ENCODE peak calls at places on chromosomes 4 and X, in four cellular contexts. C is upper lobe of left lung, G is lower leg skin, Q is spleen. O is an unnamed sample.
A peak's percentile ranks its signal among the peaks of the same experiment; 100 is the strongest.

GRCh38 chr4:74331944-74332343 is 23.7 kb downstream of the EPGN start:
- DNase-seq in C (no peak), G (no peak), Q (no peak), O (no peak)

GRCh38 chr4:51906167-51906647 is 63.3 kb downstream of the DCUN1D4 start:
- DNase-seq in C (no peak), G (no peak), Q (no peak), O (no peak)

GRCh38 chr4:33592701-33593100 is 2651.6 kb downstream of the ARAP2 start:
- DNase-seq in C (no peak), G (no peak), Q (no peak), O (no peak)

GRCh38 chrX:11100281-11101035 is 10.7 kb upstream of the HCCS start:
- DNase-seq in C (no peak), G (no peak), Q (no peak), O (peak; percentile 0)

GRCh38 chr4:39657465-39657864 is 18.8 kb upstream of the SMIM14 start:
- DNase-seq in C (no peak), G (no peak), Q (no peak), O (no peak)

GRCh38 chr4:1682860-1683259 is 1.3 kb downstream of the FAM53A start:
- DNase-seq in C (no peak), G (no peak), Q (peak; percentile 61), O (no peak)

GRCh38 chr4:87933337-87933736 is 42.2 kb upstream of the SPP1 start:
- DNase-seq in C (no peak), G (no peak), Q (no peak), O (no peak)

GRCh38 chr4:127141857-127142256 is 490.9 kb upstream of the INTU start:
- DNase-seq in C (no peak), G (no peak), Q (no peak), O (no peak)

GRCh38 chr4:149553959-149554520 is 261.6 kb downstream of the IQCM start:
- DNase-seq in C (no peak), G (no peak), Q (no peak), O (no peak)

GRCh38 chr4:12319765-12320164 is 891.1 kb upstream of the HS3ST1 start:
- DNase-seq in C (no peak), G (no peak), Q (no peak), O (no peak)

GRCh38 chr4:40241936-40242590 is 45.2 kb downstream of the RHOH start:
- DNase-seq in C (no peak), G (no peak), Q (no peak), O (no peak)

GRCh38 chrX:45479835-45480422 is 279.3 kb upstream of the DIPK2B start:
- DNase-seq in C (no peak), G (no peak), Q (no peak), O (no peak)

GRCh38 chr4:20341121-20341758 is 89.5 kb downstream of the SLIT2 start:
- DNase-seq in C (no peak), G (no peak), Q (no peak), O (no peak)

GRCh38 chr4:134276476-134276875 is 74.9 kb upstream of the PABPC4L start:
- DNase-seq in C (no peak), G (no peak), Q (no peak), O (no peak)

GRCh38 chrX:101257448-101258259 is 33.5 kb downstream of the TAF7L start:
- DNase-seq in C (no peak), G (no peak), Q (no peak), O (no peak)

GRCh38 chr4:168882650-168883233 is 127.3 kb downstream of the CBR4 start:
- DNase-seq in C (no peak), G (no peak), Q (no peak), O (no peak)

GRCh38 chr4:158826882-158827281 is 58.1 kb downstream of the FNIP2 start:
- DNase-seq in C (no peak), G (no peak), Q (no peak), O (no peak)

GRCh38 chr4:103400405-103400804 is 202.3 kb upstream of the CENPE start:
- DNase-seq in C (no peak), G (no peak), Q (no peak), O (peak; percentile 2)

GRCh38 chr4:160247091-160247656 is 1144.3 kb downstream of the RAPGEF2 start:
- DNase-seq in C (peak; percentile 15), G (no peak), Q (peak; percentile 59), O (no peak)

GRCh38 chrX:131262738-131263679 is 26.1 kb downstream of the IGSF1 start:
- DNase-seq in C (no peak), G (no peak), Q (no peak), O (peak; percentile 34)

GRCh38 chr4:112214397-112215264 is 17.0 kb upstream of the AP1AR start:
- DNase-seq in C (no peak), G (no peak), Q (no peak), O (no peak)

GRCh38 chr4:82784615-82785247 is 13.9 kb downstream of the SCD5 start:
- DNase-seq in C (no peak), G (no peak), Q (no peak), O (no peak)

GRCh38 chr4:43757147-43757546 is 691.5 kb downstream of the KCTD8 start:
- DNase-seq in C (no peak), G (no peak), Q (no peak), O (no peak)

GRCh38 chr4:184167576-184167975 is 50.1 kb downstream of the ENPP6 start:
- DNase-seq in C (peak; percentile 15), G (peak; percentile 75), Q (no peak), O (no peak)

GRCh38 chr4:108512615-108513505 is 107.5 kb upstream of the RPL34 start:
- DNase-seq in C (no peak), G (no peak), Q (no peak), O (no peak)

GRCh38 chr4:127188847-127189246 is 443.9 kb upstream of the INTU start:
- DNase-seq in C (no peak), G (no peak), Q (no peak), O (no peak)

GRCh38 chr4:184347251-184348239 is 126.8 kb downstream of the IRF2 start:
- DNase-seq in C (no peak), G (no peak), Q (peak; percentile 87), O (no peak)

GRCh38 chr4:41095973-41096372 is 118.4 kb downstream of the APBB2 start:
- DNase-seq in C (no peak), G (no peak), Q (no peak), O (no peak)

GRCh38 chrX:153411255-153411987 is at the start of gene ZFP92:
- DNase-seq in C (peak; percentile 92), G (no peak), Q (peak; percentile 81), O (peak; percentile 64)

GRCh38 chr4:1172971-1173757 is 781 bp upstream of the SPON2 start:
- DNase-seq in C (no peak), G (peak; percentile 90), Q (no peak), O (no peak)

GRCh38 chrX:69546417-69546816 is 42.3 kb downstream of the NALF2 start:
- DNase-seq in C (no peak), G (no peak), Q (no peak), O (no peak)

GRCh38 chrX:56728321-56728720 is 722 bp upstream of the NBDY start:
- DNase-seq in C (no peak), G (no peak), Q (no peak), O (no peak)

GRCh38 chr4:177308125-177308524 is 1.5 kb upstream of the NEIL3 start:
- DNase-seq in C (no peak), G (no peak), Q (no peak), O (no peak)

DNA sequence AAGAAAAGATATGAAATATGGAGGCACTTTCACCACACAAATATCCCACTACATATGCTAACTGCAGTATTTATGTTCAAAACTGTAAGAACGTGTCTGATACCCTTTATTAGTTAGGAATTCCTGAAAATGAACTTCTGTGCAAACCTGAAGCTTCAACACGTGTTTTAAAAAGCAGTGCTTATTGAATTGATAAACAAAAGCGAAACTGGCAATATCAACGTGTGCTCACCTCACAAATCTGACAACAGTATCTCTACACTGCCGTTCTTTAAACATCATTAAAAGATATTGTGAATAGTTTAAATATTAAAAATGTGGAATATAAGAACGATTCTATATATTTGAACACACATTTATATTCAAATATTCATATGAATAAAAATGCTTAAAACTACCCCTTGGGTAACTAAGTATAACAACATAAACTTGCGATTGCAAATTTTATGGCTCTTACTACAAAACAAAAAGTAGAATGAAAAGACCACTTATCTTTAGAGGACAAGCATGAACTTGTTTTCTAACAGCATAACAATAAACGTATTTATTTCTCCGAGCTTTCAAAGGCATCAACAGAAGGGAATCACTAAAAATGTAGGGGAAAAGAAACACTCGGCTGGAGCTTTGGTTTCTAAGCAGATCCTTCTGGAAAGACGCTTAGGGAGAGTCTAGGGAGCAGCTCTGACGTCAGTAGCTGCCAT is at the start of gene LRP2BP:
- DNase-seq in C (no peak), G (no peak), Q (no peak), O (no peak)
- TF ChIP-seq POLR2A in C (no peak), G (no peak), Q (no peak), O (no peak)

DNA sequence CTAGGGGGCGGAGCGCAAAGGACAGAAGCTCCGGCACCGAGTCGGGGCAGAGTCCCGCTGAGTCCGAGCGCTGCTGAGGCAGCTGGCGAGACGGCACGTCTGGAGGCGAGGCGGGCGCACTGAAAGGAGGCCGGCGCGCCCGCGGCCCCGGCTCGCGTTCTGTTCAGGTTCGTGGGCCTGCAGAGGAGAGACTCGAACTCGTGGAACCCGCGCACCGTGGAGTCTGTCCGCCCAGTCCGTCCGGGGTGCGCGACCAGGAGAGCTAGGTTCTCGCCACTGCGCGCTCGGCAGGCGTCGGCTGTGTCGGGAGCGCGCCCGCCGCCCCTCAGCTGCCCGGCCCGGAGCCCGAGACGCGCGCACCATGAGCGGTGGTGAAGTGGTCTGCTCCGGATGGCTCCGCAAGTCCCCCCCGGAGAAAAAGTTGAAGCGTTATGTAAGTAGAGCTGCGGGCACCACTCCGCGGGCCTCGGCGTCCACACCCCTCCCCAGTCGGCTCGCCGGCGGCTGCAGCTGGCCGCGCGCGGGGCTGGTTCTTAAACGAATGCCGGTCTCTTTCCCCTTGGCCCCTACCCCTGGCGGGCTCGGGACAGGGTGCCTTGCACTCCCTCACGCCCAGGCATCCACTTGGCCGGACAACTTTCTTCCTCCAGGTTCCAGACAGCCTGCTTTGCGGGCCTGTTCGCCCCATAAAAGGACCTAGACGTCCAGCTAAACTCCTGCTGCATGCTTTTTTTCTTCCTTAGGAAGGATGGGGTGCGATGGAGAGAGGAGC is at the start of gene GAB1:
- DNase-seq in C (peak; percentile 93), G (peak; percentile 93), Q (peak; percentile 94), O (peak; percentile 44)
- TF ChIP-seq POLR2A in C (peak; percentile 65), G (no peak), Q (no peak), O (peak; percentile 45)

GRCh38 chrX:94089149-94089548 is 415.1 kb downstream of the FAM133A start:
- DNase-seq in C (no peak), G (no peak), Q (no peak), O (no peak)
- TF ChIP-seq POLR2A in C (no peak), G (no peak), Q (no peak), O (no peak)

DNA sequence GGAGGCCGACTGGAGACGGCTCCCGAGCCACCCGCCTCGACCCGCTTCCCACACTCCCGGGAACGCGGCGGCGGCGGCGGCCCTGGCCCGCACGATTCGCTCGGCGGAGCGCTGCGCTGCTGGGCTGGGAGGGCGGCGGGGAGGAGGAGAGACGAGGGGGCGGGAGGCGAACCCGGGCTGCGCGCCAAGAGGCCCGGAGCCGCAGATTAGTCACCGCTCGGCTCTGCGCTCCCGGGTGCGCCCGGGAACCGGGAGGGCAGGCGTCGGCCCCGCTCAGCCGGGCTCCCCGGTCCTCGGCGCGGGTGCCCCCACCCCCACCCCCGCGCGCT is 11.2 kb upstream of the BCOR start:
- DNase-seq in C (peak; percentile 95), G (peak; percentile 95), Q (peak; percentile 88), O (no peak)
- TF ChIP-seq POLR2A in C (peak; percentile 66), G (no peak), Q (no peak), O (peak; percentile 10)

O was measured in H54.